ENCODE peak calls at places on chromosomes 6 and 20, in nine cellular contexts. W is cerebellar cortex; R is HCT116; X is HTR-8/SVneo; Y is GM23338; I is stimulated activated CD8-positive, alpha-beta memory T cell treated with anti-CD3 and anti-CD28 coated beads, Interleukin-2, amount 100 ng/mL, for 1 hour; O is A673; C is activated CD4-positive, CD25-positive, alpha-beta regulatory T cell; M is activated naive CD8-positive, alpha-beta T cell treated with anti-CD3 and anti-CD28 coated beads, Interleukin-2, amount 50 U/mL, for 16 hours. N is an unnamed sample.

GRCh38 chr6:31498748-31499147 is 803 bp downstream of the MICB start:
- DNase-seq in C (no peak), Y (peak; percentile 72), M (no peak), W (peak; percentile 34), X (no peak), R (no peak), O (peak; percentile 16), I (no peak), N (no peak)

GRCh38 chr6:24899647-24900325 is 36.0 kb downstream of the RIPOR2 start:
- DNase-seq in O (no peak), M (no peak), Y (no peak), C (no peak), I (no peak), W (no peak), R (no peak), X (no peak), N (no peak)

GRCh38 chr20:44336086-44336485 is 757 bp upstream of the R3HDML start:
- DNase-seq in Y (peak; percentile 76), M (no peak), I (no peak), O (no peak), X (no peak), C (no peak), R (no peak), W (no peak), N (no peak)

GRCh38 chr6:15927531-15928230 is 201.2 kb upstream of the MYLIP start:
- DNase-seq in Y (no peak), R (no peak), X (no peak), I (no peak), O (no peak), C (no peak), M (no peak), W (no peak), N (no peak)

GRCh38 chr6:125154184-125155135 is 887 bp downstream of the TPD52L1 start:
- DNase-seq in O (peak; percentile 26), I (no peak), M (no peak), Y (peak; percentile 69), R (peak; percentile 51), X (no peak), C (no peak), W (peak; percentile 14), N (peak; percentile 42)

GRCh38 chr6:101477436-101477835 is 83.9 kb downstream of the GRIK2 start:
- DNase-seq in I (no peak), X (no peak), O (peak; percentile 42), C (no peak), W (peak; percentile 96), Y (no peak), M (no peak), R (no peak), N (no peak)

GRCh38 chr6:123794190-123794589 is 9.5 kb upstream of the NKAIN2 start:
- DNase-seq in R (no peak), W (no peak), C (no peak), M (no peak), X (no peak), Y (no peak), I (no peak), O (no peak), N (no peak)

GRCh38 chr6:44801188-44801587 is 413.7 kb downstream of the CDC5L start:
- DNase-seq in M (no peak), C (no peak), W (no peak), Y (no peak), I (no peak), X (no peak), R (no peak), O (no peak), N (no peak)

GRCh38 chr6:43368517-43369160 is 808 bp downstream of the ZNF318 start:
- DNase-seq in W (peak; percentile 35), M (no peak), X (peak; percentile 56), R (no peak), I (no peak), C (no peak), O (peak; percentile 59), Y (peak; percentile 79), N (peak; percentile 27)

GRCh38 chr20:44911264-44911921 is 1.5 kb downstream of the PABPC1L start:
- DNase-seq in R (peak; percentile 69), I (no peak), M (peak; percentile 12), W (peak; percentile 68), X (peak; percentile 95), Y (peak; percentile 88), C (peak; percentile 12), O (peak; percentile 45), N (peak; percentile 47)

GRCh38 chr6:144283781-144284473 is 1.2 kb upstream of the UTRN start:
- DNase-seq in C (no peak), I (no peak), O (peak; percentile 46), Y (peak; percentile 42), W (no peak), R (no peak), X (no peak), M (no peak), N (no peak)

GRCh38 chr6:79495246-79495645 is 42.0 kb downstream of the LCA5 start:
- DNase-seq in R (no peak), M (no peak), X (no peak), O (no peak), W (no peak), I (no peak), Y (no peak), C (no peak), N (no peak)

GRCh38 chr6:68139130-68139529 is 496.0 kb upstream of the ADGRB3 start:
- DNase-seq in W (no peak), C (no peak), M (no peak), I (no peak), O (peak; percentile 7), Y (peak; percentile 54), X (no peak), R (no peak), N (no peak)

GRCh38 chr20:48025661-48026060 is 240.4 kb upstream of the SULF2 start:
- DNase-seq in I (no peak), C (no peak), M (no peak), Y (no peak), O (no peak), R (no peak), X (no peak), W (no peak), N (no peak)

GRCh38 chr6:154113392-154113791 is 74.4 kb downstream of the OPRM1 start:
- DNase-seq in O (no peak), X (no peak), I (no peak), M (no peak), R (no peak), W (no peak), Y (no peak), C (no peak), N (no peak)

GRCh38 chr20:54155736-54156317 is 18.0 kb downstream of the CYP24A1 start:
- DNase-seq in X (no peak), I (no peak), O (no peak), R (no peak), C (no peak), W (no peak), Y (no peak), M (no peak), N (no peak)

N was measured in mucosa of gallbladder.